ENCODE peak calls at places on chromosomes 5 and 9, in six cellular contexts. N is IMR-90, A is K562, M is lower leg skin, C is endothelial cell of umbilical vein, V is heart left ventricle. E is an unnamed sample.

GRCh38 chr5:77180167-77181081 is 30.1 kb upstream of the PDE8B start:
- DNase-seq in C (no peak), A (no peak), V (peak), N (no peak), M (no peak), E (no peak)

GRCh38 chr5:33736510-33736909 is 155.3 kb downstream of the ADAMTS12 start:
- DNase-seq in A (no peak), N (peak), V (no peak), M (no peak), C (no peak), E (no peak)

GRCh38 chr5:9408964-9409363 is 136.9 kb downstream of the SEMA5A start:
- DNase-seq in A (no peak), C (no peak), M (no peak), N (no peak), V (no peak), E (no peak)

GRCh38 chr5:172525633-172526360 is 71.5 kb upstream of the SH3PXD2B start:
- DNase-seq in M (peak), N (no peak), A (no peak), V (no peak), C (no peak), E (no peak)

GRCh38 chr9:84153885-84154284 is 173.3 kb downstream of the RMI1 start:
- DNase-seq in V (no peak), N (peak), A (no peak), M (no peak), C (no peak), E (no peak)

GRCh38 chr5:56190500-56190899 is 42.6 kb downstream of the ANKRD55 start:
- DNase-seq in C (peak), V (peak), A (no peak), N (peak), M (no peak), E (no peak)

GRCh38 chr9:111955048-111955447 is 58.4 kb downstream of the UGCG start:
- DNase-seq in N (no peak), V (no peak), M (peak), A (no peak), C (no peak), E (no peak)

GRCh38 chr9:117073539-117074336 is 341.1 kb downstream of the ASTN2 start:
- DNase-seq in C (no peak), M (no peak), N (no peak), V (no peak), A (peak), E (no peak)

GRCh38 chr9:1726993-1727759 is 288.0 kb upstream of the SMARCA2 start:
- DNase-seq in V (no peak), A (no peak), C (no peak), M (no peak), N (no peak), E (no peak)

GRCh38 chr5:32058101-32058500 is 116.0 kb downstream of the GOLPH3 start:
- DNase-seq in C (no peak), M (peak), V (no peak), N (no peak), A (no peak), E (no peak)

GRCh38 chr9:71758277-71758676 is 10.0 kb downstream of the CEMIP2 start:
- DNase-seq in V (no peak), C (no peak), N (no peak), A (no peak), M (no peak), E (no peak)

GRCh38 chr5:10145922-10146321 is 103.8 kb downstream of the ATPSCKMT start:
- DNase-seq in C (no peak), M (no peak), V (no peak), N (peak), A (no peak), E (no peak)

GRCh38 chr9:121372563-121373400 is 2.7 kb upstream of the STOM start:
- DNase-seq in V (no peak), A (peak), M (no peak), N (peak), C (no peak), E (peak)

GRCh38 chr5:127028822-127029457 is 1.4 kb downstream of the MARCHF3 start:
- DNase-seq in V (no peak), N (peak), C (peak), A (no peak), M (no peak), E (peak)

GRCh38 chr9:34550681-34551270 is 28.0 kb upstream of the ENHO start:
- DNase-seq in V (peak), N (no peak), A (no peak), M (peak), C (no peak), E (no peak)

GRCh38 chr9:137429546-137429890 is 6.3 kb downstream of the NOXA1 start:
- DNase-seq in N (no peak), M (no peak), C (no peak), A (no peak), V (no peak), E (no peak)

GRCh38 chr9:112007575-112008240 is 111.1 kb downstream of the UGCG start:
- DNase-seq in A (no peak), M (no peak), V (no peak), C (no peak), N (no peak), E (no peak)

GRCh38 chr5:849651-850301 is 1.0 kb downstream of the ZDHHC11 start:
- DNase-seq in N (no peak), V (peak), M (peak), C (no peak), A (peak), E (no peak)

GRCh38 chr9:18978188-18978587 is 54.8 kb downstream of the SAXO1 start:
- DNase-seq in M (no peak), A (no peak), V (no peak), C (no peak), N (no peak), E (no peak)

GRCh38 chr9:110033869-110034268 is 174.1 kb downstream of the C9orf152 start:
- DNase-seq in N (no peak), C (no peak), M (no peak), A (no peak), V (no peak), E (no peak)

GRCh38 chr5:1671351-1671750 is 128.3 kb downstream of the MRPL36 start:
- DNase-seq in V (no peak), N (no peak), A (no peak), M (peak), C (no peak), E (no peak)

GRCh38 chr5:122835681-122836080 is 9.7 kb upstream of the SNX24 start:
- DNase-seq in C (no peak), N (no peak), A (no peak), V (no peak), M (no peak), E (no peak)

GRCh38 chr5:160097981-160098380 is 21.3 kb downstream of the PWWP2A start:
- DNase-seq in C (no peak), M (no peak), N (peak), V (no peak), A (no peak), E (no peak)

GRCh38 chr9:133584559-133585476 is 24.4 kb downstream of the FAM163B start:
- DNase-seq in N (no peak), V (no peak), M (no peak), A (no peak), C (no peak), E (no peak)

GRCh38 chr9:133589454-133590227 is 19.5 kb downstream of the FAM163B start:
- DNase-seq in M (no peak), V (no peak), A (peak), N (no peak), C (no peak), E (no peak)

GRCh38 chr9:133585481-133586367 is 23.5 kb downstream of the FAM163B start:
- DNase-seq in M (no peak), A (no peak), V (no peak), N (no peak), C (no peak), E (no peak)

GRCh38 chr9:133587466-133587865 is 21.7 kb downstream of the FAM163B start:
- DNase-seq in M (no peak), N (no peak), A (no peak), C (no peak), V (no peak), E (no peak)

GRCh38 chr9:133587051-133587450 is 22.1 kb downstream of the FAM163B start:
- DNase-seq in V (no peak), C (no peak), N (no peak), A (no peak), M (no peak), E (no peak)
- H3K4me3 ChIP-seq in V (no peak), C (no peak), N (no peak), A (no peak), M (no peak), E (no peak)

GRCh38 chr5:96142184-96142781 is 180.6 kb upstream of the ELL2 start:
- DNase-seq in M (no peak), N (no peak), V (no peak), A (no peak), C (no peak), E (no peak)

GRCh38 chr5:96142786-96143434 is 181.3 kb upstream of the ELL2 start:
- DNase-seq in A (no peak), C (peak), N (peak), V (no peak), M (no peak), E (no peak)

GRCh38 chr5:96140084-96140483 is 178.4 kb upstream of the ELL2 start:
- DNase-seq in M (no peak), V (no peak), N (no peak), A (no peak), C (no peak), E (no peak)

GRCh38 chr5:96140496-96140895 is 178.8 kb upstream of the ELL2 start:
- DNase-seq in V (no peak), N (no peak), C (no peak), M (no peak), A (no peak), E (no peak)

DNA sequence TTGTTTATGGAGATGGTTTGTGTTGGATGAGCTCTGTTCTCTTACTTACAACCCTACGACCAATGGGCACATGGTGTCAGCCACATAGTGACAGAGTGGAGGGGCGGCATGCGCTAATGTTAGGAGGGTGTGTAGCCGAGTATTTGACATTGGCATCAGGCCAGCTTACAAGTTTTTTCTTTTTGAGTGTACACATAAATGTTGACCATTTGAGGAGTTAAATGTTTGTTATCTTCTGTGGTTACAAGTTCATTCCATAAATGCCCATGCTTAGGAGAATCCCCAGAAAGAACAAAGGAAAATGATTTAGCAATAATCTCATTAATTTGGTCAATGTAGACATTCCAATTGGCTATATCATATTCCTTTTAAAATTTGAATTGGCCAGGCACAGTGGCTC is 180.1 kb upstream of the ELL2 start:
- DNase-seq in V (no peak), M (no peak), A (no peak), C (no peak), N (no peak), E (no peak)
- TF ChIP-seq POLR2A in V (no peak), M (no peak), A (no peak), C (no peak), N (no peak), E (no peak)

DNA sequence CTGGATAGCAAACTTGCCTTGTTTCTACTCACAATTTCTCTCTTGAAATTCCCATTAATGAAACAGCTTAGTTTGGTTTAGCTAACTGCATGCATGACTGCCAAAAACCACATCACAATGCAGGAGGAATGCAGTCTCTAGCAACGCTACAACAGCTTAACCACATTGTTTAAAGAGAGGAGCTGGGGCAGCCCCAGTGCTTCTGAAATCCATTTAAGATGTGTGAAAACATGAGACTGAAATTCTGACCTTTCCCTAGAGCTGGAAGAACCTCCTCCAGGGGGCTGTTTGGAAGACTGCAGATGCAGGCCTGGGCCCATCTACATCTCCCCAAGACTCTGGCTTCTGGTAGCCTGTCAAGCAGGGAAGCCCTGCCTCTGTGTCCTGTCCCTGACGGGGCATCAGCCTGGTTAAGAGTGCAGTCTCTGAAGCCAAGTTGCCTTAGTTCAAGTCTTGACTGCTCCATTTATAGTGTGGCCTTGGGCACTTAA is 157.1 kb downstream of the ZNF462 start:
- DNase-seq in C (no peak), N (peak), A (no peak), V (no peak), M (no peak), E (no peak)
- TF ChIP-seq CTCF in C (no peak), N (no peak), A (no peak), V (no peak), M (no peak), E (no peak)

GRCh38 chr5:65969539-65970393 is 43.4 kb downstream of the ERBIN start:
- DNase-seq in C (no peak), N (no peak), V (no peak), M (no peak), A (no peak), E (no peak)
- H3K4me3 ChIP-seq in C (no peak), N (no peak), V (no peak), M (no peak), A (no peak), E (no peak)

DNA sequence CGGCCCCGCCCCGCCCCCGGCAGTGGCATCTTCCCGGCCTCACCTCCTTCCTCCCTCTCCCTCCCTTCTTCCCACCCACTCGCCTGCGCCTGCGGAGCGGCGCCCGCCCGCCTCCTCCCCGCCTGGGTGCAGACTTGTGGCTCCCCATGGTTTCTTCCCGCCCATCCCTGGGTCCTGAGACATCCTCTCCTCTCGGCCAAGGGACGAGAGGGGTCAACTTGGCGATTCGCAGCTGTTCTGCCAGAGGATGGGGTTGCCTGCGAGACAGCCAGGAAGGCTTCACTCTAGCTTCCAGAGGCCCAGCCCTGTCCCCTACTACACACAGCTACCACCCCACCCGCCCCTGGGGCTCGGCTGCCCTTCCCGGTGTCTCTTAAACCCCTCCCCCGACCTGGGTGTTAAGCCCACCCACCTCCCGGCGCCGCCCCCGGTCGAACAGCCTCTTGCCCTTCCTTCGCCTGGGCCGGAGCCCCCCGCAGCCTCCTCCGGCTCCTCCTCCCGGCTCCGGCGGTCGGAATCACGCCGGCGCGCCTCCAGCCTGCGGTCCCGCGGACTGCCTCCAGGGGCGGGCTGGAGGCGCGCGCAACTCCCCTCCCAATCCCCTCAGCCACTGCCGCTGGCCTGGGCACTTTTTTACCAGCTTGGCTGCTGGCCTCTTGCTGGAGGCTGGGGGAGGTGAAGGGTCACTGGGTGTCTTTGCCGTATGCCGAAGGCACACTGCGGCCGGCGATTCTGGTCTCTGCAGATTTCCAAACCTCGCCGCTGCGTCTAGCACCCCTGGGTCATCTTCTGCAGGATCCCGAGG is 1.9 kb downstream of the JADE2 start:
- DNase-seq in M (peak), A (peak), V (peak), C (peak), N (peak), E (peak)
- TF ChIP-seq POLR2A in M (peak), A (no peak), V (no peak), C (peak), N (peak), E (peak)

GRCh38 chr5:86964889-86965288 is 302.8 kb upstream of the RASA1 start:
- DNase-seq in V (no peak), C (no peak), N (no peak), A (no peak), M (no peak), E (no peak)

GRCh38 chr5:86971034-86971511 is 296.6 kb upstream of the RASA1 start:
- DNase-seq in V (no peak), N (peak), M (no peak), A (no peak), C (peak), E (no peak)

GRCh38 chr5:86968311-86968753 is 299.4 kb upstream of the RASA1 start:
- DNase-seq in C (peak), V (peak), A (no peak), N (peak), M (no peak), E (no peak)
- TF ChIP-seq CTCF in C (peak), V (peak), A (peak), N (peak), M (no peak), E (peak)

GRCh38 chr5:5419291-5420210 is 2.9 kb upstream of the ICE1 start:
- DNase-seq in V (no peak), M (no peak), A (peak), N (peak), C (peak), E (peak)
- H3K4me3 ChIP-seq in V (no peak), M (no peak), A (no peak), N (no peak), C (no peak), E (no peak)

DNA sequence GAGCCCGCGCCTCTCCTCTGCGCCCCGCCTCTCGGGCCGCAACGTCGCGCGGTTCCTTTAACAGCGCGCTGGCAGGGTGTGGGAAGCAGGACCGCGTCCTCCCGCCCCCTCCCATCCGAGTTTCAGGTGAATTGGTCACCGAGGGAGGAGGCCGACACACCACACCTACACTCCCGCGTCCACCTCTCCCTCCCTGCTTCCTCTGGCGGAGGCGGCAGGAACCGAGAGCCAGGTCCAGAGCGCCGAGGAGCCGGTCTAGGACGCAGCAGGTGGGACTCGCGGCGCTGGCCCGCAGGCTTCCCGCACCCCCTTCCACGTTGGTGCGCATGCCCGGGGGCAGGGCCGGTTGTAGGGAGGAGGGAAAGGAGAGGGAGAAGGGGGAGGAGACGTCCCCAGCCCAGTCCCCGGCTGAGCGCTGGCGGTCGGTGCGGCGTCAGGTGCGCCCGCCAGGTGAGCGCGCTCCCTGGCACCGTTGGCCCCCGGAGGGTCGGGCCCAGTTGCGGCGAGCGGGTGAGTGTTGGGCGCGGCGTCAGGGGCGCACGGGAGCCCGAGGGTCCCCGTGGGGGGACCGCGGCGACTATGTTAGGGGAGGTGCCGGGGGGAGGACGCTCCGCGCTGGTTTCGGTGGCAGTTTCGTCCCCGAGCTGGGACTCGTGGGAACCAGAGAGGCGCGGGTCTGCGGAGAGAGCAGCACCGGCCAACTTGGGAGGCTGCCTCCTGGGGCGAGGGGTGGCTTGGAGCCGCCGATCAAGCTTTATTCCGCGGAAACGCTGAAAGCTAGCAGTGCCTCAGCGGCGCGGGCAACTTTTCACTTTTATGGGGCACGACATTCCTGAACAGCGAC is at the start of gene OCLN:
- DNase-seq in M (peak), A (peak), C (peak), N (no peak), V (peak), E (peak)
- TF ChIP-seq POLR2A in M (no peak), A (no peak), C (no peak), N (no peak), V (no peak), E (no peak)